ENCODE peak calls at places on chromosomes 3 and 15, in nine cellular contexts. B, P, S, T, Z, C, G, N and Q are unnamed samples.

GRCh38 chr15:38053786-38054185 is 119.3 kb downstream of the TMCO5A start:
- DNase-seq in B (no peak), P (no peak), S (no peak), T (no peak), Z (no peak), C (no peak), G (no peak), N (no peak), Q (no peak)

GRCh38 chr3:71998995-71999673 is 214.2 kb upstream of the PROK2 start:
- DNase-seq in B (peak), P (no peak), S (peak), T (no peak), Z (peak), C (no peak), G (no peak), N (no peak), Q (no peak)

GRCh38 chr3:72847282-72847681 is 963 bp downstream of the SHQ1 start:
- DNase-seq in B (no peak), P (no peak), S (peak), T (no peak), Z (no peak), C (no peak), G (no peak), N (no peak), Q (no peak)

GRCh38 chr3:125513490-125514115 is 6.4 kb downstream of the SNX4 start:
- DNase-seq in B (no peak), P (no peak), S (no peak), T (no peak), Z (no peak), C (no peak), G (no peak), N (no peak), Q (no peak)

GRCh38 chr15:77032647-77033416 is 37.9 kb downstream of the PSTPIP1 start:
- DNase-seq in B (no peak), P (peak), S (no peak), T (peak), Z (no peak), C (peak), G (no peak), N (no peak), Q (peak)

GRCh38 chr3:161316006-161316689 is 55.2 kb downstream of the SPTSSB start:
- DNase-seq in B (no peak), P (no peak), S (peak), T (no peak), Z (peak), C (no peak), G (peak), N (no peak), Q (no peak)

GRCh38 chr3:116524455-116524854 is 79.2 kb upstream of the LSAMP start:
- DNase-seq in B (peak), P (no peak), S (no peak), T (no peak), Z (no peak), C (no peak), G (no peak), N (no peak), Q (no peak)

GRCh38 chr15:70488002-70488605 is 275.3 kb downstream of the UACA start:
- DNase-seq in B (peak), P (peak), S (peak), T (peak), Z (peak), C (peak), G (peak), N (peak), Q (peak)

GRCh38 chr15:29050870-29051269 is 165.1 kb downstream of the APBA2 start:
- DNase-seq in B (peak), P (no peak), S (peak), T (no peak), Z (peak), C (no peak), G (no peak), N (no peak), Q (no peak)

GRCh38 chr3:120602682-120603081 is 6.5 kb downstream of the NDUFB4 start:
- DNase-seq in B (no peak), P (no peak), S (no peak), T (no peak), Z (no peak), C (no peak), G (no peak), N (no peak), Q (no peak)

GRCh38 chr15:66233487-66234415 is 19.8 kb downstream of the MEGF11 start:
- DNase-seq in B (peak), P (no peak), S (no peak), T (no peak), Z (no peak), C (no peak), G (peak), N (no peak), Q (no peak)

GRCh38 chr3:60225848-60226247 is 1025.4 kb downstream of the FHIT start:
- DNase-seq in B (no peak), P (no peak), S (no peak), T (no peak), Z (no peak), C (no peak), G (no peak), N (no peak), Q (no peak)
- TF ChIP-seq CTCF in B (no peak), P (no peak), S (no peak), T (no peak), Z (no peak), C (no peak), G (no peak), N (no peak), Q (no peak)

GRCh38 chr3:45947361-45947760 is 4.1 kb downstream of the CXCR6 start:
- DNase-seq in B (peak), P (no peak), S (no peak), T (no peak), Z (no peak), C (no peak), G (no peak), N (no peak), Q (no peak)

GRCh38 chr3:45944830-45945620 is 1.8 kb downstream of the CXCR6 start:
- DNase-seq in B (no peak), P (no peak), S (no peak), T (peak), Z (no peak), C (no peak), G (no peak), N (no peak), Q (no peak)

GRCh38 chr3:45948409-45948808 is 5.1 kb downstream of the CXCR6 start:
- DNase-seq in B (peak), P (no peak), S (no peak), T (no peak), Z (no peak), C (no peak), G (no peak), N (no peak), Q (no peak)

GRCh38 chr3:45946875-45947274 is 3.6 kb downstream of the CXCR6 start:
- DNase-seq in B (no peak), P (no peak), S (no peak), T (no peak), Z (no peak), C (no peak), G (no peak), N (no peak), Q (no peak)

GRCh38 chr3:45946307-45946706 is 3.0 kb downstream of the CXCR6 start:
- DNase-seq in B (peak), P (no peak), S (no peak), T (no peak), Z (no peak), C (no peak), G (no peak), N (no peak), Q (no peak)
- TF ChIP-seq CTCF in B (peak), P (no peak), S (no peak), T (no peak), Z (peak), C (no peak), G (no peak), N (no peak), Q (no peak)

GRCh38 chr3:131544557-131544956 is 41.8 kb upstream of the MRPL3 start:
- DNase-seq in B (no peak), P (no peak), S (no peak), T (no peak), Z (no peak), C (no peak), G (no peak), N (no peak), Q (no peak)

GRCh38 chr3:131541288-131541687 is 38.5 kb upstream of the MRPL3 start:
- DNase-seq in B (no peak), P (no peak), S (no peak), T (no peak), Z (no peak), C (no peak), G (no peak), N (no peak), Q (no peak)

GRCh38 chr3:131540821-131541220 is 38.0 kb upstream of the MRPL3 start:
- DNase-seq in B (no peak), P (no peak), S (no peak), T (no peak), Z (no peak), C (no peak), G (no peak), N (no peak), Q (no peak)

GRCh38 chr3:131540143-131540542 is 37.4 kb upstream of the MRPL3 start:
- DNase-seq in B (peak), P (no peak), S (no peak), T (no peak), Z (no peak), C (no peak), G (no peak), N (no peak), Q (no peak)

DNA sequence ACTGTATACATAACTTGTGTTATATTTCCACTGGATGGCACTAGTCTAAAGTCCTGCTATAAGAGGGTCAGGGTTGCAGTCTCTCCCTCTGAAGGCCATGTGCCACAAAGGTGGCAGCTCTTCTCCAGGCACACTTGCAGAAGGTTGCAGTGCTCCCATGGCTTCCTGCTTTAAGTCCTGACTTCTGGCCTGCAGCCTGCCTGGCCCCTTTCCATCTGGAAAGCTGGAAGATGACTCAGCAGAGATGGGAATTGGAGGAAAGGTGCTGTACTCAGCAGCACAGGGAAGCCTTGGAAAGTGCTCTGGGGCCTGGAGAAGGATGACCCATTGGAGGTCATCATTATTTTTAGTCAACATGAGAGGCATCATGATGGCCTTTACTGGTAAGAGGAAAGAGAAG is 40.9 kb upstream of the MRPL3 start:
- DNase-seq in B (peak), P (peak), S (peak), T (no peak), Z (peak), C (peak), G (peak), N (no peak), Q (peak)
- TF ChIP-seq CTCF in B (no peak), P (no peak), S (no peak), T (no peak), Z (no peak), C (no peak), G (no peak), N (no peak), Q (no peak)

GRCh38 chr3:70543493-70543892 is 231.1 kb upstream of the MDFIC2 start:
- DNase-seq in B (no peak), P (no peak), S (no peak), T (no peak), Z (no peak), C (no peak), G (no peak), N (no peak), Q (no peak)

DNA sequence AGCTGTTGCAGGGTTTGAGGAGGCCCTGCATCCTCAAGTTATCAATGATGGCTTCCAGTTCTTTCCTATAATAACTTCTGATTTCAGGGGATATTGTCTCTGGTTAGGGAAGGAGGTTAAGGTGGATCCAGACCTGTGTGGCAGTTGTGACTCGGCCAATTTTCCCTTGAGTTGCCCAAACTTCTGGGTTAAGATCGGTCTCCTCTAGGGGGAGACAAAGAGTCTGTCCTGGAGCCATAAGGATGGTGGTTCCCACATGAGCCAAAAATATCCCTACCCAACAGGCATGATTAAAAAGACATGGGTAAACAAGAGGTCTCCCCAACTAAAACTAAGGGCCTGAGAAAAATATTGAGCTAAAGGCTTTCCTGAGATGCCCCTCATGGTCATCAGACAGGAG is 227.5 kb upstream of the MDFIC2 start:
- DNase-seq in B (no peak), P (no peak), S (no peak), T (no peak), Z (no peak), C (no peak), G (no peak), N (no peak), Q (no peak)
- TF ChIP-seq CTCF in B (no peak), P (no peak), S (peak), T (peak), Z (peak), C (no peak), G (no peak), N (peak), Q (peak)

GRCh38 chr3:11186318-11186692 is 32.0 kb downstream of the HRH1 start:
- DNase-seq in B (no peak), P (no peak), S (no peak), T (no peak), Z (no peak), C (no peak), G (no peak), N (no peak), Q (no peak)

GRCh38 chr3:11187678-11188077 is 33.4 kb downstream of the HRH1 start:
- DNase-seq in B (peak), P (no peak), S (peak), T (no peak), Z (no peak), C (no peak), G (no peak), N (no peak), Q (no peak)

GRCh38 chr3:11185144-11185543 is 30.9 kb downstream of the HRH1 start:
- DNase-seq in B (no peak), P (no peak), S (no peak), T (no peak), Z (no peak), C (no peak), G (no peak), N (no peak), Q (no peak)

GRCh38 chr3:11186771-11187170 is 32.5 kb downstream of the HRH1 start:
- DNase-seq in B (peak), P (no peak), S (no peak), T (no peak), Z (no peak), C (no peak), G (no peak), N (no peak), Q (no peak)

DNA sequence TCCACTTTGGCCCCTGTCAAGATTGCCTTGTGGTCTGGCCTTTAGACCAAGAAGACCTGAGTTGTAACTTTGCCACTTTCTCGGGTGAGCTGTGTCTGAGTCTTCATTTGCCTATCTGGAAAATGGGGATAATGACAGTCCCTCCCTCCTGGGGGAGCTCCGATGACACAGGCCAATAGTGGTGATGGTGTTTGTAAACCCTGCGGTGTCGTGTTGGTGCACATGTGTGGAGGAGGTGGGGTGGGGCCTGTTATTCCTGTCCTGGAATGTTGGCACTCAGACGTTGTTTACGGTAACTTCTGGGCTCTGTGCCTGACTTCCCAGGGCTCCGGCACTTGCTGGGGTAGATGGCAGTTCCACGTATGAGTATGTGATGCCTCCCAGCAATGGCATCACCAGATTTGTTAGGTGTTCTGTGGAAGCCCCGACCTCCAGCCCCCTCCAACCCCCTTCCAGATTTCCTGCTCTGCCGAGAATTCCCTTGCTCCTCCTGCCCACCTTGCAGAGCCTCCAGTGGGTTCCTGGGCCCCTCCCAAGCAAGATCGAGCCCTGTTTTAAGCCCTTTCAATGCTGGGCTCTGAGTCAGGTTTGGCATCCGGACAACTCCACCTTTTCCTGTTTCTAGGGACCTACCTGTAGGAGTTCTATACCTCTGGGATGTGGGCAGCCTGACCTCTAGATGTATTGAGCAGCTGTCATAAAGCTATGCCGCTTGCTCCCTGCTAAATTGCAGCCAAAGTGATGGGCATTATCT is 31.4 kb downstream of the HRH1 start:
- DNase-seq in B (peak), P (peak), S (peak), T (no peak), Z (peak), C (peak), G (peak), N (no peak), Q (peak)
- TF ChIP-seq CTCF in B (peak), P (no peak), S (no peak), T (no peak), Z (no peak), C (no peak), G (no peak), N (no peak), Q (no peak)

GRCh38 chr3:187198490-187198889 is 1.2 kb downstream of the RTP1 start:
- DNase-seq in B (no peak), P (no peak), S (no peak), T (no peak), Z (no peak), C (no peak), G (no peak), N (no peak), Q (no peak)

GRCh38 chr3:187197255-187197654 is at the start of gene RTP1:
- DNase-seq in B (no peak), P (no peak), S (no peak), T (no peak), Z (no peak), C (no peak), G (no peak), N (no peak), Q (no peak)

GRCh38 chr3:187193181-187193580 is 4.1 kb upstream of the RTP1 start:
- DNase-seq in B (peak), P (no peak), S (no peak), T (no peak), Z (no peak), C (no peak), G (no peak), N (no peak), Q (no peak)

GRCh38 chr3:187191271-187191670 is 6.0 kb upstream of the RTP1 start:
- DNase-seq in B (no peak), P (no peak), S (no peak), T (no peak), Z (no peak), C (no peak), G (no peak), N (no peak), Q (no peak)

DNA sequence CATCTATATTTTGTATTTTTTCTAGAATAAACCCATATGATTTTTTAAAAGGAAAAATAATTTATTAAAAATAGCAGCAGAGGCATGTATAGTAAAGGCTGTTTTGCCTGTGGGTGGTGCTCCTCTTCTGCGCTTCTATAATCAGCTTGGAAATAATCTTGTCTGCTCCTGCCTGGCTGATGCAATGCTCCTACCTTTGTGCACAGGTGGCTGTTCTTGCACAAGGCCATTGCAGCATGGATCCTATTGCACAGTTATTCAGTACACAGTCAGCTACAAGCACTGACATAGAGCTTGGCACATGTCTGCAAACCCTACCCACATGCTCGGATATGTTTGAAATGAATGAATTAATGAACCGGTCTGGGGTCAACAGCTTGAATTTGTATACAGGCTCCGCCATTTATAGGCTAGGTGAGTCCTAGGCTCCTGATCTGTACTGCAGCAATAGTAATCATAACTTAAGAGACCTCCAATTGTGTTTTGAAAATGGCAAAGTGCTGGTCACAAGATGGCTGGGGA is 652 bp upstream of the RTP1 start:
- DNase-seq in B (no peak), P (no peak), S (no peak), T (no peak), Z (no peak), C (no peak), G (no peak), N (no peak), Q (no peak)
- TF ChIP-seq CTCF in B (no peak), P (no peak), S (no peak), T (no peak), Z (no peak), C (no peak), G (no peak), N (no peak), Q (no peak)

GRCh38 chr3:154954750-154955149 is 125.4 kb upstream of the MME start:
- DNase-seq in B (peak), P (no peak), S (peak), T (no peak), Z (peak), C (no peak), G (no peak), N (no peak), Q (no peak)
- TF ChIP-seq CTCF in B (peak), P (no peak), S (peak), T (no peak), Z (peak), C (no peak), G (no peak), N (no peak), Q (no peak)

GRCh38 chr3:138289260-138289659 is 40.4 kb downstream of the NME9 start:
- DNase-seq in B (no peak), P (no peak), S (no peak), T (no peak), Z (no peak), C (no peak), G (no peak), N (no peak), Q (no peak)

GRCh38 chr3:138281561-138281960 is 48.1 kb downstream of the NME9 start:
- DNase-seq in B (no peak), P (no peak), S (no peak), T (no peak), Z (no peak), C (no peak), G (no peak), N (no peak), Q (no peak)

GRCh38 chr3:138282836-138283235 is 46.8 kb downstream of the NME9 start:
- DNase-seq in B (no peak), P (no peak), S (no peak), T (no peak), Z (no peak), C (no peak), G (no peak), N (no peak), Q (no peak)

GRCh38 chr3:138284079-138284478 is 45.6 kb downstream of the NME9 start:
- DNase-seq in B (no peak), P (no peak), S (no peak), T (no peak), Z (no peak), C (no peak), G (no peak), N (no peak), Q (no peak)

GRCh38 chr3:138284957-138285477 is 44.6 kb downstream of the NME9 start:
- DNase-seq in B (no peak), P (no peak), S (no peak), T (no peak), Z (no peak), C (no peak), G (no peak), N (no peak), Q (no peak)
- TF ChIP-seq CTCF in B (no peak), P (no peak), S (peak), T (peak), Z (peak), C (no peak), G (no peak), N (no peak), Q (no peak)

DNA sequence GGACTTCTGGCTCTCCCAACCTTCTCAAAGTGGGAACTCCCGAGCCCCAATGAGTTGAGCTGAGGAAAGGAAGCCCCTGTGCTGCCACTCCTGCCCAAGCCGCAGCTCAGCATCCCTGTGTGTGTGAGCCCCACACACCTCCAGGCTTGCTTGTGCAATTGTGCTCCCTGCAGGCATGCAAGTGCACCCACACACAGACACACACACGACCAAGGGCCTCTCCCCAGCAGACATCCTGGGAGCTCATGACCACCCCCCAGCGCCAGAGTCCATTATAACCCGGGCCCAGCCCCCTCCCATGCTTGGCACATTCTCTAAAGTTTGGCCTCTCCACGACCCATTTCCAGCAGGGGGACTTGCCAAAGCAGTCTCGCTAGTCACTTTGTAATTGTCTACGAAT is 81.2 kb upstream of the PXYLP1 start:
- DNase-seq in B (no peak), P (no peak), S (no peak), T (no peak), Z (no peak), C (no peak), G (no peak), N (no peak), Q (no peak)
- TF ChIP-seq CTCF in B (no peak), P (no peak), S (no peak), T (peak), Z (no peak), C (no peak), G (no peak), N (no peak), Q (no peak)